ENCODE peak calls at places on chromosomes 11 and 22, in four cellular contexts. W is PC-3, I is HCT116, U is hepatocyte. F is an unnamed sample. For H3K79me2 and H3K9me2, the result is how much of the 10 kb centered on the place peaks cover.

GRCh38 chr11:124467376-124468061 is 22.0 kb upstream of the OR8B8 start:
- DNase-seq in W (no peak), I (no peak), U (no peak), F (no peak)

GRCh38 chr11:92216789-92217188 is 7.8 kb upstream of the FAT3 start:
- DNase-seq in W (no peak), I (no peak), U (no peak), F (no peak)

GRCh38 chr22:49201046-49201970 is 626.4 kb downstream of the BRD1 start:
- DNase-seq in W (no peak), I (no peak), U (no peak), F (no peak)

GRCh38 chr11:27926981-27927481 is 180.9 kb downstream of the KIF18A start:
- DNase-seq in W (peak), I (no peak), U (no peak), F (no peak)

GRCh38 chr11:123493393-123494063 is 63.5 kb downstream of the GRAMD1B start:
- DNase-seq in W (peak), I (no peak), U (no peak), F (no peak)

GRCh38 chr11:4068962-4069361 is 25.6 kb upstream of the RRM1 start:
- DNase-seq in W (no peak), I (no peak), U (no peak), F (peak)

GRCh38 chr11:6438979-6439571 is 1.7 kb downstream of the HPX start:
- DNase-seq in W (peak), I (peak), U (peak), F (peak)

GRCh38 chr11:72243173-72243566 is 806 bp downstream of the PHOX2A start:
- DNase-seq in W (no peak), I (no peak), U (no peak), F (no peak)

GRCh38 chr11:119051440-119052162 is 5.4 kb downstream of the HYOU1 start:
- DNase-seq in W (no peak), I (no peak), U (no peak), F (no peak)

GRCh38 chr11:62142921-62143320 is 19.1 kb downstream of the INCENP start:
- DNase-seq in W (no peak), I (no peak), U (no peak), F (no peak)

GRCh38 chr11:69239320-69240040 is 54.5 kb upstream of the MYEOV start:
- DNase-seq in W (no peak), I (no peak), U (no peak), F (no peak)

GRCh38 chr11:45918331-45918941 is 759 bp upstream of the PEX16 start:
- DNase-seq in W (peak), I (no peak), U (peak), F (peak)

GRCh38 chr11:3152471-3153110 is 12.5 kb downstream of the OSBPL5 start:
- DNase-seq in W (no peak), I (no peak), U (no peak), F (no peak)

GRCh38 chr11:130315354-130315970 is 745 bp upstream of the ZBTB44 start:
- DNase-seq in W (no peak), I (no peak), U (peak), F (peak)

GRCh38 chr22:37777122-37777687 is 30.5 kb upstream of the GCAT start:
- DNase-seq in W (peak), I (peak), U (peak), F (peak)

GRCh38 chr11:2207773-2208621 is 36.4 kb upstream of the TH start:
- DNase-seq in W (no peak), I (no peak), U (no peak), F (no peak)

GRCh38 chr11:71055925-71056324 is 196.5 kb downstream of the SHANK2 start:
- DNase-seq in W (no peak), I (no peak), U (no peak), F (no peak)

GRCh38 chr11:64924910-64925284 is 408 bp downstream of the PPP2R5B start:
- DNase-seq in W (no peak), I (no peak), U (peak), F (no peak)

GRCh38 chr11:35167451-35167954 is 28.5 kb downstream of the CD44 start:
- DNase-seq in W (no peak), I (no peak), U (no peak), F (no peak)

GRCh38 chr11:119322360-119322739 is 5.4 kb upstream of the MCAM start:
- DNase-seq in W (peak), I (no peak), U (peak), F (no peak)

GRCh38 chr11:100757636-100758035 is 70.5 kb downstream of the ARHGAP42 start:
- DNase-seq in W (no peak), I (no peak), U (no peak), F (no peak)

GRCh38 chr11:115528217-115528616 is 24.0 kb upstream of the CADM1 start:
- DNase-seq in W (no peak), I (no peak), U (peak), F (no peak)

GRCh38 chr11:86511086-86511551 is 136.4 kb downstream of the CCDC81 start:
- DNase-seq in W (peak), I (no peak), U (peak), F (no peak)

GRCh38 chr11:107859459-107860239 is 1.1 kb upstream of the SLC35F2 start:
- DNase-seq in W (peak), I (peak), U (peak), F (peak)

GRCh38 chr11:130877532-130877931 is 38.7 kb downstream of the SNX19 start:
- DNase-seq in W (no peak), I (no peak), U (no peak), F (no peak)

GRCh38 chr22:38966379-38966700 is 8.9 kb downstream of the APOBEC3A start:
- DNase-seq in W (no peak), I (no peak), U (no peak), F (no peak)

GRCh38 chr22:45094826-45095225 is 68.9 kb upstream of the NUP50 start:
- DNase-seq in W (no peak), I (no peak), U (no peak), F (no peak)
- H3K79me2 ChIP-seq in W (under half), I (under half), U (under half), F (under half)

GRCh38 chr11:133081730-133082452 is 450.4 kb downstream of the OPCML start:
- DNase-seq in W (no peak), I (no peak), U (no peak), F (no peak)

GRCh38 chr11:133081020-133081419 is 451.3 kb downstream of the OPCML start:
- DNase-seq in W (no peak), I (no peak), U (no peak), F (no peak)

GRCh38 chr11:133082851-133083488 is 449.3 kb downstream of the OPCML start:
- DNase-seq in W (no peak), I (no peak), U (peak), F (no peak)

GRCh38 chr11:133078591-133079179 is 453.6 kb downstream of the OPCML start:
- DNase-seq in W (peak), I (no peak), U (peak), F (peak)

GRCh38 chr11:133082453-133082781 is 449.9 kb downstream of the OPCML start:
- DNase-seq in W (no peak), I (no peak), U (peak), F (no peak)
- H3K4me2 ChIP-seq in W (no peak), I (no peak), U (peak), F (no peak)

GRCh38 chr11:132895340-132895739 is 637.0 kb downstream of the OPCML start:
- DNase-seq in W (no peak), I (no peak), U (peak), F (no peak)

GRCh38 chr11:132898021-132898420 is 634.3 kb downstream of the OPCML start:
- DNase-seq in W (no peak), I (no peak), U (no peak), F (no peak)

GRCh38 chr11:132901638-132902610 is 630.4 kb downstream of the OPCML start:
- DNase-seq in W (no peak), I (no peak), U (no peak), F (no peak)

GRCh38 chr11:132894598-132894997 is 637.7 kb downstream of the OPCML start:
- DNase-seq in W (no peak), I (no peak), U (peak), F (no peak)

GRCh38 chr11:132898676-132899075 is 633.6 kb downstream of the OPCML start:
- DNase-seq in W (no peak), I (no peak), U (no peak), F (no peak)
- H3K9me2 ChIP-seq in W (under half), I (under half), U (under half), F (under half)

DNA sequence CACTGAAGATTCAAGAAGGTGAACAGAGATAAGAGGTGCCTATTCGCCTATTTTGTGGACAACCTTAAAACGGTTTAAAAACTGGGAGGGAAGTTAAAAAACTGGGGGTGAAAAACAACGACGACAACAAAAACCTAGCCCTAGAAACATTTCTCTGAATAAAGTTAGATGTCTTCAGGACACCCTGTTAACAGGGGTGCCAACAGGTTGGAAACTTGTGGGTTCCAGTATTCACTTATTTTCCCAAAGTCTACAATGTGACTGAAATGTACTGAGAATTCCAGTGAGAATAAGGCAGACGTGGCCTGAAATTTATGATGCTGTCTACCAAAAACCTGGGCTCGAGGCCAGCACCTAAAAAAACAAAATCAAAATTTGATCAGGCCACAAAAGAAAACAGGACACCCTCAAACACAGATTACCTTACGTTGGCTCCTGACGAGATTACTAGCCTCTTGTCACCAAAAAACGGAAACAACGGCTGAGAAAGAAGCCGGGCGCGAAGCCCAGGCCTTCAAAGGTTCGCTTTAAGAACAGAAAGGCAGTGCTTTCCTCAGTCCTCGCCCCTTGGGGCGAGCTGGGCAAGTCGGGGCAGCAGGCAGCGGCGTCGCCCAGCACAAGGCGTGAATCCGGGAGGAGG is 916 bp downstream of the CCDC90B start:
- DNase-seq in W (no peak), I (no peak), U (no peak), F (no peak)
- H3K79me2 ChIP-seq in W (half or more), I (under half), U (under half), F (under half)

GRCh38 chr11:12183827-12184620 is 73.6 kb downstream of the MICAL2 start:
- DNase-seq in W (no peak), I (no peak), U (no peak), F (no peak)

GRCh38 chr11:12180257-12181205 is 70.1 kb downstream of the MICAL2 start:
- DNase-seq in W (no peak), I (no peak), U (no peak), F (no peak)

GRCh38 chr11:12184696-12185095 is 74.3 kb downstream of the MICAL2 start:
- DNase-seq in W (peak), I (no peak), U (no peak), F (no peak)

GRCh38 chr11:12185106-12185690 is 74.8 kb downstream of the MICAL2 start:
- DNase-seq in W (no peak), I (no peak), U (no peak), F (no peak)

GRCh38 chr11:12182650-12183511 is 72.5 kb downstream of the MICAL2 start:
- DNase-seq in W (peak), I (peak), U (peak), F (no peak)
- H3K4me2 ChIP-seq in W (peak), I (peak), U (no peak), F (no peak)

F was measured in OCI-LY7.